ENCODE peak calls at places on chromosomes 5 and 9, in seven cellular contexts. T, R, F, A, O, S and V are unnamed samples.

GRCh38 chr5:33828611-33829286 is 63.0 kb downstream of the ADAMTS12 start:
- DNase-seq in T (no peak), R (no peak), F (peak), A (no peak), O (no peak), S (no peak), V (no peak)

GRCh38 chr5:10536931-10537579 is 26.8 kb upstream of the ANKRD33B start:
- DNase-seq in T (no peak), R (no peak), F (no peak), A (no peak), O (no peak), S (no peak), V (no peak)

GRCh38 chr9:126925876-126926275 is 11.3 kb downstream of the RALGPS1 start:
- DNase-seq in T (no peak), R (no peak), F (no peak), A (no peak), O (no peak), S (no peak), V (no peak)

GRCh38 chr5:107570805-107571531 is 99.8 kb downstream of the EFNA5 start:
- DNase-seq in T (no peak), R (no peak), F (no peak), A (no peak), O (no peak), S (peak), V (no peak)

GRCh38 chr9:33814816-33815215 is 2.1 kb upstream of the UBE2R2 start:
- DNase-seq in T (no peak), R (no peak), F (no peak), A (no peak), O (no peak), S (no peak), V (no peak)

GRCh38 chr5:94693043-94693822 is 74.8 kb downstream of the SLF1 start:
- DNase-seq in T (no peak), R (no peak), F (peak), A (no peak), O (peak), S (no peak), V (no peak)

GRCh38 chr5:133980652-133981051 is 12.2 kb upstream of the C5orf15 start:
- DNase-seq in T (no peak), R (no peak), F (no peak), A (no peak), O (no peak), S (peak), V (no peak)

GRCh38 chr9:71726723-71727122 is 41.6 kb downstream of the CEMIP2 start:
- DNase-seq in T (no peak), R (no peak), F (no peak), A (no peak), O (no peak), S (no peak), V (no peak)

GRCh38 chr5:38226091-38226490 is 32.3 kb upstream of the EGFLAM start:
- DNase-seq in T (no peak), R (no peak), F (no peak), A (no peak), O (no peak), S (no peak), V (no peak)

GRCh38 chr5:172624996-172625939 is 15.8 kb upstream of the NEURL1B start:
- DNase-seq in T (no peak), R (no peak), F (no peak), A (no peak), O (no peak), S (peak), V (no peak)

GRCh38 chr9:26296910-26297309 is 595.7 kb downstream of the CAAP1 start:
- DNase-seq in T (no peak), R (no peak), F (peak), A (no peak), O (no peak), S (no peak), V (no peak)

GRCh38 chr5:127373858-127374491 is 83.4 kb downstream of the MEGF10 start:
- DNase-seq in T (no peak), R (no peak), F (no peak), A (no peak), O (no peak), S (no peak), V (no peak)

GRCh38 chr5:14445581-14446290 is 135.9 kb upstream of the OTULINL start:
- DNase-seq in T (peak), R (no peak), F (peak), A (peak), O (no peak), S (no peak), V (no peak)

GRCh38 chr5:51225671-51226419 is 157.4 kb upstream of the ISL1 start:
- DNase-seq in T (no peak), R (no peak), F (no peak), A (no peak), O (no peak), S (no peak), V (no peak)

GRCh38 chr5:671459-672328 is 21.5 kb downstream of the TPPP start:
- DNase-seq in T (peak), R (peak), F (peak), A (peak), O (peak), S (peak), V (peak)

GRCh38 chr9:31355159-31355882 is 1029.1 kb upstream of the ACO1 start:
- DNase-seq in T (no peak), R (no peak), F (no peak), A (no peak), O (no peak), S (no peak), V (no peak)

GRCh38 chr5:173486826-173487225 is 129.6 kb downstream of the BOD1 start:
- DNase-seq in T (no peak), R (no peak), F (no peak), A (no peak), O (no peak), S (no peak), V (no peak)

GRCh38 chr9:137195525-137196220 is 4.9 kb downstream of the TPRN start:
- DNase-seq in T (no peak), R (no peak), F (no peak), A (peak), O (no peak), S (no peak), V (peak)

GRCh38 chr5:138463335-138464017 is 1.8 kb upstream of the EGR1 start:
- DNase-seq in T (peak), R (no peak), F (no peak), A (no peak), O (no peak), S (no peak), V (peak)

GRCh38 chr5:71838286-71838685 is 119.2 kb downstream of the CARTPT start:
- DNase-seq in T (no peak), R (no peak), F (no peak), A (no peak), O (no peak), S (no peak), V (no peak)

GRCh38 chr9:35501941-35502340 is 12.0 kb downstream of the RUSC2 start:
- DNase-seq in T (no peak), R (no peak), F (no peak), A (no peak), O (no peak), S (no peak), V (no peak)

GRCh38 chr5:135076801-135077200 is 42.8 kb upstream of the PITX1 start:
- DNase-seq in T (no peak), R (no peak), F (no peak), A (no peak), O (no peak), S (peak), V (no peak)

GRCh38 chr5:109352024-109352423 is 57.8 kb downstream of the PJA2 start:
- DNase-seq in T (no peak), R (no peak), F (no peak), A (no peak), O (no peak), S (no peak), V (no peak)

GRCh38 chr5:113232667-113233066 is 202.1 kb downstream of the TSSK1B start:
- DNase-seq in T (no peak), R (no peak), F (peak), A (peak), O (no peak), S (no peak), V (no peak)

GRCh38 chr5:68336200-68336599 is 120.6 kb downstream of the PIK3R1 start:
- DNase-seq in T (peak), R (no peak), F (peak), A (no peak), O (no peak), S (no peak), V (no peak)

GRCh38 chr9:34072410-34072809 is 23.7 kb upstream of the UBAP2 start:
- DNase-seq in T (no peak), R (no peak), F (no peak), A (no peak), O (no peak), S (no peak), V (peak)